ENCODE peak calls at places on chromosomes 3 and 15, in five cellular contexts. C, G, K, R and Q are unnamed samples.

GRCh38 chr3:13139471-13140065 is 66.3 kb upstream of the IQSEC1 start:
- DNase-seq in C (no peak), R (no peak), G (peak), K (no peak), Q (no peak)

GRCh38 chr3:39721076-39721475 is 88.3 kb upstream of the MYRIP start:
- DNase-seq in G (no peak), C (no peak), R (no peak), K (no peak), Q (no peak)

GRCh38 chr3:151305081-151305777 is 11.4 kb downstream of the GPR87 start:
- DNase-seq in K (peak), R (no peak), G (no peak), C (no peak), Q (peak)

GRCh38 chr3:28853830-28854229 is 427.0 kb upstream of the RBMS3 start:
- DNase-seq in C (no peak), K (no peak), R (no peak), G (no peak), Q (no peak)

GRCh38 chr3:152258448-152259302 is 10.1 kb upstream of the MBNL1 start:
- DNase-seq in C (no peak), R (peak), K (peak), G (peak), Q (no peak)

GRCh38 chr3:61578667-61579367 is 17.4 kb downstream of the PTPRG start:
- DNase-seq in C (no peak), R (no peak), G (no peak), K (no peak), Q (no peak)

GRCh38 chr15:25715536-25716413 is 147.4 kb downstream of the ATP10A start:
- DNase-seq in G (peak), C (peak), R (no peak), K (no peak), Q (no peak)

GRCh38 chr3:149871855-149872254 is 58.8 kb downstream of the RNF13 start:
- DNase-seq in G (no peak), K (no peak), R (no peak), C (no peak), Q (no peak)

GRCh38 chr3:25033407-25034029 is 394.5 kb upstream of the RARB start:
- DNase-seq in K (peak), G (no peak), C (no peak), R (peak), Q (peak)

GRCh38 chr3:10602769-10603768 is 97.7 kb upstream of the ATP2B2 start:
- DNase-seq in C (no peak), G (no peak), K (no peak), R (no peak), Q (no peak)

GRCh38 chr3:113287111-113287817 is 75.9 kb downstream of the BOC start:
- DNase-seq in R (peak), G (no peak), K (peak), C (peak), Q (no peak)

DNA sequence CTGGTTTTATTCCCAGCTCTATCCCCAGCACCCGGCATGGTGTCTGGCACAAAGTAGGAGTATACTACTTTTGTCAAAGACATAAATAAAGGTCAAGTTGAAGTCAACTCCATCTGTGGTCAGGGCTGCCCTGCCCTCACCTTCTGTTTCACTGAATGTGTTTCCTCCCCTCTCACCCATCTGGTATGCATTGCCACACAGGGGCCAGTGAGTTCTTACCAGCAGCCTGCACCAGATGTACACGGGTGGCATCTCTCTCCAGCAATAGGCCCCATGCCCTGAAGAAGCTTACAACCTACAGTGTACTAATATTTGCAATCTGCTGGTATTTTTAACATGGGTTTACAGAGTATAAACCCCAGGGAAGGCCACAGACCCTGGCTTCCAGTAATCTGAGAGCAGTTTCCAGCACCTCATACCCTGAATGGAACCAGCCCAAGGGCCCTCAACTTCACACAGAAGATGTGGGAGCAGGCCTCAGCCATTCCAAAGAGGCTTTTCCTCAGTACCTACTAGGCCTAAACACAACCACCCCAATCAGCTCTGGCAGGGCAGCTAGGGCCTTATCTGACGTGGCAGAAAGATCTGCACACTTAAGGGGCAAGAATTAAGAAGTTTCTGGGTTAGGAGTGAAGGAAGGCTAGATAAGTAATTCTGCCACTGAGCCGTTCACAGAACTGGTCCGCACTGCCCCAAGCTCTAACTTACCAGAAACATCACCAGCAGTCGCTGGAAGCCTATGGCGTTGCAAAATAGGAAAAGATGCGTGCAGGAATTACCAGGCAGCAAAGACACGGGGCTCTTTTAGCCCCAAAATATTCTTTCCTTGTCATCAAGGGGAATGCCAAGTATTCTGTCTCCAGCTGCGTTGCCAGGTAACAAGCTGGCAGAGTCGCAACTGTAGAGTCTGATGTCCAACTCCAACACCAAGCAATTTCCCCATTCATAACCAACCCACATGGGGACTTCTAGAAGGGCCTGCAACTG is 2.1 kb downstream of the IDH2 start:
- DNase-seq in C (no peak), R (no peak), G (peak), K (no peak), Q (peak)
- TF ChIP-seq POLR2A in C (no peak), R (no peak), G (no peak), K (no peak), Q (no peak)

GRCh38 chr3:45687828-45688193 is 1.4 kb upstream of the SACM1L start:
- DNase-seq in G (no peak), C (no peak), K (no peak), R (no peak), Q (no peak)

GRCh38 chr3:45689787-45690145 is 570 bp downstream of the SACM1L start:
- DNase-seq in C (no peak), G (no peak), K (no peak), R (no peak), Q (no peak)

GRCh38 chr3:45690331-45691035 is 1.3 kb downstream of the SACM1L start:
- DNase-seq in R (no peak), C (no peak), G (no peak), K (no peak), Q (no peak)

GRCh38 chr3:45688194-45688881 is 858 bp upstream of the SACM1L start:
- DNase-seq in G (peak), K (no peak), R (peak), C (peak), Q (no peak)

DNA sequence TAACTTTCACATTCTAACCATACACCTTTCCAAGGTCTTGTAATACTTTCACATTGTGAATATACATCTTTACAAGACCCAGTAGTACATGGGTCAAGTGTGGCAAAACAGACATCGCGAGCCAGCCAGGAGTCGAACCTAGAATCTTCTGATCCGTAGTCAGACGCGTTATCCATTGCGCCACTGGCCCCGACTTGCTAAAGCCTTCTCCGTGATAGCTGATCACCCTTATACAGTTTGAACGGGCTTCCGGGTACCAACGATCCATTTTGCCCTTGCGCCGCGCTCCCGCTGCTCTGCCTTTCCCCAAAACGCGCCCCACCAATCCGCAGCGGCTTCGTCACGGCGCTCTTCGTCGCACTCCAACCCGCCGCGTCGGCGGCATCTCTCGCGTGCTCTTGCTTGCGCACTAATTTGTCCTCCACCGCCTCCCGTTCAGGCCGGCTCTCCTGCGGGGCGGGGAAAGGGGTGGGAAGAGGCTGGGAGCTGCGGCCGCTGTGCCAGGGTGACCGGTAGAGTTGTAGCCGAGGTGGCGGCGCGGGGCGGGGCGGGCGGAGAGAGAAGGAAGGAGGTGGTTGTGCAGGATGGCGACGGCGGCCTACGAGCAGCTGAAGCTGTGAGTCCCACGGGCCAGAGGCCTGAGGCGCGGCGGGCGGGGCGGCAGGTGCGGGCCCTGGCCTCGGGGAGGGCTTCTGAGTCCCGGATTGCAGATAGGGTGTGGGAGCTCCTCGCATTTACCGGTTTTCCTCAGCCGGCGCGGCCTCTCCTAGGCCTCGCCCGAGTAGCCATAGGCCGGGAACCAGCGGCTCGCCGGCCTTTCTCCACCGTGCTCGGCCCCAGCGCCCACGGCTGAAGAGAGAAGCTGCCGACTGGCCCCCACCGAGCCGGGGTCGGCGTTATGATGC is at the start of gene SACM1L:
- DNase-seq in K (peak), G (peak), C (peak), R (peak), Q (peak)
- TF ChIP-seq POLR2A in K (peak), G (peak), C (no peak), R (no peak), Q (peak)

GRCh38 chr3:128073185-128073725 is 21.0 kb downstream of the SEC61A1 start:
- DNase-seq in K (no peak), C (no peak), R (no peak), G (no peak), Q (no peak)
- TF ChIP-seq POLR2A in K (no peak), C (no peak), R (no peak), G (no peak), Q (no peak)

GRCh38 chr15:41116116-41116871 is at the start of gene INO80:
- DNase-seq in R (peak), K (peak), G (peak), C (no peak), Q (peak)
- TF ChIP-seq POLR2A in R (peak), K (peak), G (peak), C (no peak), Q (peak)

GRCh38 chr15:48645558-48646330 is at the start of gene FBN1:
- DNase-seq in C (peak), R (peak), G (peak), K (no peak), Q (peak)
- TF ChIP-seq POLR2A in C (no peak), R (peak), G (peak), K (no peak), Q (peak)

GRCh38 chr15:40331637-40332036 is 8.1 kb downstream of the INAFM2 start:
- DNase-seq in R (no peak), G (no peak), K (no peak), C (no peak), Q (no peak)

GRCh38 chr15:40328711-40329240 is 5.3 kb downstream of the INAFM2 start:
- DNase-seq in C (no peak), K (no peak), G (no peak), R (no peak), Q (no peak)

GRCh38 chr15:40329804-40330203 is 6.3 kb downstream of the INAFM2 start:
- DNase-seq in R (no peak), G (no peak), C (no peak), K (no peak), Q (no peak)

GRCh38 chr15:40331026-40331425 is 7.5 kb downstream of the INAFM2 start:
- DNase-seq in C (no peak), G (no peak), K (no peak), R (no peak), Q (no peak)

GRCh38 chr15:40330368-40330836 is 6.9 kb downstream of the INAFM2 start:
- DNase-seq in G (peak), K (no peak), R (peak), C (no peak), Q (no peak)
- TF ChIP-seq POLR2A in G (no peak), K (no peak), R (no peak), C (no peak), Q (no peak)

GRCh38 chr3:186786810-186787375 is 3.5 kb downstream of the EIF4A2 start:
- DNase-seq in C (no peak), R (no peak), G (no peak), K (no peak), Q (no peak)

GRCh38 chr3:186783731-186784515 is 546 bp downstream of the EIF4A2 start:
- DNase-seq in K (no peak), C (peak), G (peak), R (peak), Q (peak)

GRCh38 chr3:186783070-186783730 is at the start of gene EIF4A2:
- DNase-seq in K (peak), C (peak), R (peak), G (peak), Q (peak)

GRCh38 chr3:186785517-186786018 is 2.2 kb downstream of the EIF4A2 start:
- DNase-seq in G (no peak), K (no peak), C (no peak), R (no peak), Q (no peak)

GRCh38 chr3:186784820-186785516 is 1.6 kb downstream of the EIF4A2 start:
- DNase-seq in R (no peak), G (no peak), C (no peak), K (no peak), Q (no peak)
- TF ChIP-seq POLR2A in R (no peak), G (no peak), C (no peak), K (no peak), Q (no peak)

DNA sequence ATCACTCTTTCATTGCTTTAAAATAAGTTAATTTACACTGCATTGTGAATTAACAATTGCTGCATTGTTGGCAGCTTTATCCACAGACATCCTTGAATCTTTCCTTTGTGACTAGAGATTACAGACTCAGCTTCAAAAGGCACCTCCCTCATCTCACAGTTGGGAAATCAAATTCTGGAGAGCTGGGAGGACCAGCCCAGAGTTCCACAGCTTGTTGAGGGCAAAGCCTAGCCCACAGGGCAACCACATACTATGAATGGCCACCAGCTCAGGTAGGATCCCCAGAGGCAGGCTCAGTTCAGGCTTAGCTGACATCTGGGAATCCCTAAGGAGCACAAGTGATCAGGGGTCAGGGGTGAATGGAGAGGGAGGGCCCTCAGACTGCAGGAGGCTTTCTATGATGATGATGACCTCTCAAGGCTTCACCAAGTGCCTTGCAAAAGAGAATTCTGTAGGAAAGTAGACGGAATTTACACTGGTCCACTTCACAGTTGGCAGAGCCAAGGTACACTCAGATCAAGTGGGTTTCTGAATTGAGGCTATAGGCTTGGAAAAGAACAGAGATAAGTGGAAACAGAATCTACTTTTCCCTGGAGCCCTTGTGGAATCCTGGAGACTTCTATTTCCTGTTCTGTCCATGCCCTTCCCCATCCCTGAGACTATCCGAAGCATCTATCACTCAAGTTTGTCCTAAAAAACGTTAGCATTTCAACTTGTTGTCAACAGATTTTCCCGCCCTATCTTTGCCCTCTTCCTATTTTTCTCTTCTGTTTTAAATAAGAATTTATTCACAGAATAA is 13.2 kb downstream of the GCSAM start:
- DNase-seq in R (peak), G (no peak), C (no peak), K (no peak), Q (no peak)
- TF ChIP-seq POLR2A in R (no peak), G (no peak), C (no peak), K (no peak), Q (no peak)